ENCODE peak calls at places on chromosomes 4 and X, in four cellular contexts. One of them, this sample, is unnamed. For H3K36me3, the result is how much of the 10 kb centered on the place peaks cover.

GRCh38 chrX:135438734-135439043 is 16.9 kb downstream of the SMIM10L2A start:
- DNase-seq in adrenal gland: no peak
- DNase-seq in IMR-90: no peak
- DNase-seq in tibial nerve: no peak
- DNase-seq in this sample: no peak

GRCh38 chr4:22339491-22339890 is 176.4 kb downstream of the ADGRA3 start:
- DNase-seq in adrenal gland: no peak
- DNase-seq in IMR-90: no peak
- DNase-seq in tibial nerve: no peak
- DNase-seq in this sample: no peak

GRCh38 chr4:55819634-55820033 is at the start of gene EXOC1L:
- DNase-seq in adrenal gland: peak
- DNase-seq in IMR-90: no peak
- DNase-seq in tibial nerve: no peak
- DNase-seq in this sample: no peak

GRCh38 chrX:150936556-150936955 is 38.1 kb upstream of the CD99L2 start:
- DNase-seq in adrenal gland: no peak
- DNase-seq in IMR-90: no peak
- DNase-seq in tibial nerve: no peak
- DNase-seq in this sample: no peak

GRCh38 chr4:112015960-112016359 is 129.3 kb upstream of the FAM241A start:
- DNase-seq in adrenal gland: no peak
- DNase-seq in IMR-90: no peak
- DNase-seq in tibial nerve: no peak
- DNase-seq in this sample: no peak

GRCh38 chr4:166895771-166896170 is 338.5 kb downstream of the SPOCK3 start:
- DNase-seq in adrenal gland: no peak
- DNase-seq in IMR-90: no peak
- DNase-seq in tibial nerve: no peak
- DNase-seq in this sample: no peak

GRCh38 chr4:8319731-8320385 is 50.3 kb downstream of the HTRA3 start:
- DNase-seq in adrenal gland: peak
- DNase-seq in IMR-90: no peak
- DNase-seq in tibial nerve: no peak
- DNase-seq in this sample: no peak

GRCh38 chrX:49993661-49994060 is 71.3 kb downstream of the CLCN5 start:
- DNase-seq in adrenal gland: no peak
- DNase-seq in IMR-90: no peak
- DNase-seq in tibial nerve: no peak
- DNase-seq in this sample: no peak

GRCh38 chr4:108010167-108010566 is 20.5 kb downstream of the HADH start:
- DNase-seq in adrenal gland: no peak
- DNase-seq in IMR-90: peak
- DNase-seq in tibial nerve: no peak
- DNase-seq in this sample: no peak

GRCh38 chr4:123562994-123563745 is 166.6 kb downstream of the SPRY1 start:
- DNase-seq in adrenal gland: no peak
- DNase-seq in IMR-90: peak
- DNase-seq in tibial nerve: no peak
- DNase-seq in this sample: no peak

GRCh38 chrX:120315776-120316175 is 4.5 kb upstream of the TMEM255A start:
- DNase-seq in adrenal gland: no peak
- DNase-seq in IMR-90: no peak
- DNase-seq in tibial nerve: no peak
- DNase-seq in this sample: no peak

GRCh38 chr4:121702136-121702535 is 5.4 kb upstream of the ANXA5 start:
- DNase-seq in adrenal gland: no peak
- DNase-seq in IMR-90: no peak
- DNase-seq in tibial nerve: no peak
- DNase-seq in this sample: no peak

DNA sequence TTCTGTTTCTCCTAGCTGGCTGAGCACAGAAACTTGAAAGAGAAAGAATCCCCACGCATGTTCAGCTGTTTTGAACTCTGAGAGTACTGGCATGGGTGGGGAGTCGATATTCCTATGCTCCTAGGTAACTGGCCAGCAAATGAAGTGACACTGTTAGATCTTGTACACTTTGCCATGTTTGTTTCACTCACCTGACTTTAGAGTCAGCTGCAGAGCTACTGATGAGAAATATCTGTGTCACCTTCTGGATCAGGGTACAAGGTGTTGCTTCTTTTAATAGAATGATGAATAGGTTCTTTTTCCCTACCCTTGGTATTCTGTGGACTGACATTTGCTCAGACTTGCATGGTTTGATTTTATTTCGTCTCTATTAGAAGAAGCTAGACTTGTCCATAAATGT is 28.3 kb downstream of the OCRL start:
- DNase-seq in adrenal gland: no peak
- DNase-seq in IMR-90: no peak
- DNase-seq in tibial nerve: no peak
- DNase-seq in this sample: no peak
- TF ChIP-seq POLR2A in adrenal gland: no peak
- TF ChIP-seq POLR2A in IMR-90: no peak
- TF ChIP-seq POLR2A in tibial nerve: no peak
- TF ChIP-seq POLR2A in this sample: no peak

GRCh38 chrX:132041016-132041415 is 17.9 kb downstream of the STK26 start:
- DNase-seq in adrenal gland: no peak
- DNase-seq in IMR-90: no peak
- DNase-seq in tibial nerve: no peak
- DNase-seq in this sample: no peak

GRCh38 chrX:132033166-132033565 is 10.1 kb downstream of the STK26 start:
- DNase-seq in adrenal gland: no peak
- DNase-seq in IMR-90: no peak
- DNase-seq in tibial nerve: no peak
- DNase-seq in this sample: no peak

GRCh38 chrX:132034648-132035047 is 11.5 kb downstream of the STK26 start:
- DNase-seq in adrenal gland: no peak
- DNase-seq in IMR-90: no peak
- DNase-seq in tibial nerve: no peak
- DNase-seq in this sample: no peak

GRCh38 chrX:132040066-132040465 is 17.0 kb downstream of the STK26 start:
- DNase-seq in adrenal gland: no peak
- DNase-seq in IMR-90: no peak
- DNase-seq in tibial nerve: no peak
- DNase-seq in this sample: no peak

GRCh38 chrX:132037479-132037993 is 14.4 kb downstream of the STK26 start:
- DNase-seq in adrenal gland: no peak
- DNase-seq in IMR-90: no peak
- DNase-seq in tibial nerve: no peak
- DNase-seq in this sample: no peak
- H3K36me3 ChIP-seq in adrenal gland: under half
- H3K36me3 ChIP-seq in IMR-90: under half
- H3K36me3 ChIP-seq in tibial nerve: under half
- H3K36me3 ChIP-seq in this sample: under half

DNA sequence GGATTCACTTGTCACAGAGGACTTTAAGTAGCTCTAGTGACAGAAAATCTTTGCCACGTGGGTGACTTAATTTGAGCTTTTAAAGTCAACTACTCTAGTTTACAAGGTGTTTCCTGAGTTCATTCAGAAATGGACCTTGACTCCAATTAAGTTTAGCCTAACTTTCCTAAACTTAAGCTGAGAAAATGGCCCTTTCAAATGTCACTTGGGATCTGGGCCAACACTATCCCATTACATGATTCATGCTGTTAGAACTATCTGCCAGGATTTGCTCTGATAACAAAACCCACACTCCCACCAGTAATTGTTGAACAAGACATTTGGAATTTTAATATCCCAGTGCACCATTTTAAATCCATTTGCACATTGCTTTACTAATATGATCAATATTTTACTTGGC is 40.8 kb downstream of the C4orf46 start:
- DNase-seq in adrenal gland: peak
- DNase-seq in IMR-90: peak
- DNase-seq in tibial nerve: no peak
- DNase-seq in this sample: no peak
- TF ChIP-seq POLR2A in adrenal gland: no peak
- TF ChIP-seq POLR2A in IMR-90: no peak
- TF ChIP-seq POLR2A in tibial nerve: no peak
- TF ChIP-seq POLR2A in this sample: no peak

GRCh38 chr4:25810016-25810415 is 52.8 kb downstream of the SEL1L3 start:
- DNase-seq in adrenal gland: no peak
- DNase-seq in IMR-90: no peak
- DNase-seq in tibial nerve: no peak
- DNase-seq in this sample: no peak
- H3K36me3 ChIP-seq in adrenal gland: under half
- H3K36me3 ChIP-seq in IMR-90: under half
- H3K36me3 ChIP-seq in tibial nerve: under half
- H3K36me3 ChIP-seq in this sample: under half